ENCODE peak calls at places on chromosome 10, in six cellular contexts. J is H4; P is WERI-Rb-1; S is neural crest cell; U is stimulated activated CD4-positive, alpha-beta T cell treated with anti-CD3 and anti-CD28 coated beads, Interleukin-4, amount 100 ng/mL, for 1 hour; T is MM.1S. M is an unnamed sample.

GRCh38 chr10:98371421-98371820 is 43.6 kb downstream of the PYROXD2 start:
- DNase-seq in T (no peak), P (no peak), S (no peak), J (no peak), U (no peak), M (no peak)

GRCh38 chr10:10623958-10624590 is 393.6 kb upstream of the CELF2 start:
- DNase-seq in S (no peak), T (no peak), P (no peak), U (no peak), J (no peak), M (no peak)

GRCh38 chr10:17386616-17387075 is 67.7 kb downstream of the ST8SIA6 start:
- DNase-seq in P (no peak), U (no peak), S (no peak), T (no peak), J (no peak), M (no peak)

GRCh38 chr10:84424731-84425165 is 96.4 kb downstream of the CCSER2 start:
- DNase-seq in P (no peak), T (peak), S (no peak), J (peak), U (no peak), M (peak)

GRCh38 chr10:100912013-100912608 is 652 bp upstream of the SLF2 start:
- DNase-seq in U (no peak), J (no peak), T (no peak), P (no peak), S (no peak), M (no peak)

GRCh38 chr10:44774676-44775401 is 136.3 kb upstream of the TMEM72 start:
- DNase-seq in S (no peak), J (peak), P (no peak), T (no peak), U (no peak), M (no peak)

GRCh38 chr10:91536101-91536500 is 96.8 kb downstream of the PPP1R3C start:
- DNase-seq in S (no peak), J (no peak), P (no peak), T (no peak), U (no peak), M (no peak)

GRCh38 chr10:78768041-78768569 is 300.7 kb upstream of the ZMIZ1 start:
- DNase-seq in T (no peak), J (no peak), U (no peak), P (no peak), S (no peak), M (no peak)

GRCh38 chr10:101018600-101019439 is 12.1 kb downstream of the PDZD7 start:
- DNase-seq in J (peak), S (peak), P (peak), U (peak), T (peak), M (peak)

GRCh38 chr10:119669975-119670640 is 18.9 kb downstream of the BAG3 start:
- DNase-seq in T (no peak), P (peak), J (no peak), U (no peak), S (no peak), M (no peak)

GRCh38 chr10:117444497-117445040 is 69.3 kb upstream of the PDZD8 start:
- DNase-seq in P (no peak), S (no peak), T (no peak), U (no peak), J (no peak), M (no peak)

GRCh38 chr10:104337985-104338735 is at the start of gene ITPRIP:
- DNase-seq in U (peak), J (peak), S (peak), T (peak), P (peak), M (peak)

GRCh38 chr10:119750391-119751230 is 24.8 kb downstream of the INPP5F start:
- DNase-seq in J (peak), P (peak), U (peak), T (peak), S (peak), M (peak)

GRCh38 chr10:86172296-86172695 is 194.3 kb downstream of the GRID1 start:
- DNase-seq in T (no peak), S (no peak), U (no peak), P (peak), J (no peak), M (no peak)

GRCh38 chr10:128686638-128687278 is 560.5 kb upstream of the MKI67 start:
- DNase-seq in T (no peak), U (no peak), J (no peak), P (no peak), S (no peak), M (no peak)

GRCh38 chr10:44982114-44982460 is 3.5 kb upstream of the DEPP1 start:
- DNase-seq in S (no peak), J (peak), P (no peak), T (no peak), U (no peak), M (no peak)

GRCh38 chr10:71726673-71727428 is 7.3 kb upstream of the C10orf105 start:
- DNase-seq in P (no peak), S (no peak), U (peak), J (no peak), T (peak), M (no peak)

GRCh38 chr10:2888403-2889004 is 178.8 kb upstream of the PFKP start:
- DNase-seq in J (no peak), P (no peak), T (no peak), S (no peak), U (no peak), M (no peak)